ENCODE peak calls at places on chromosomes 16 and 17, in six cellular contexts. B is OCI-LY7; L is transverse colon; D is effector memory CD4-positive, alpha-beta T cell; P is mesendoderm; T is sigmoid colon. K is an unnamed sample.

GRCh38 chr16:47143329-47143676 is 442 bp downstream of the NETO2 start:
- DNase-seq in T (no peak), L (peak; percentile 76), P (peak; percentile 89), D (peak; percentile 41), B (peak; percentile 53), K (peak; percentile 15)

GRCh38 chr16:10827691-10828341 is 9.2 kb upstream of the TVP23A start:
- DNase-seq in P (no peak), D (no peak), T (peak; percentile 91), B (no peak), L (peak; percentile 55), K (peak; percentile 85)

GRCh38 chr16:2964416-2965223 is 545 bp downstream of the KREMEN2 start:
- DNase-seq in T (no peak), P (peak; percentile 96), B (peak; percentile 72), D (peak; percentile 61), L (peak; percentile 58), K (no peak)

GRCh38 chr16:52294660-52295059 is 252.3 kb downstream of the TOX3 start:
- DNase-seq in L (no peak), D (no peak), B (no peak), T (no peak), P (no peak), K (no peak)

GRCh38 chr16:78925071-78925714 is 675.3 kb downstream of the MAF start:
- DNase-seq in L (peak; percentile 41), D (no peak), B (peak; percentile 48), P (peak; percentile 75), T (no peak), K (no peak)

GRCh38 chr17:13931111-13931526 is 138.2 kb upstream of the COX10 start:
- DNase-seq in P (peak; percentile 29), D (no peak), B (no peak), T (peak; percentile 70), L (peak; percentile 12), K (no peak)

GRCh38 chr17:44591223-44591622 is 33.9 kb downstream of the FZD2 start:
- DNase-seq in T (no peak), L (no peak), P (no peak), B (no peak), D (no peak), K (no peak)

GRCh38 chr16:54875443-54875842 is 55.2 kb upstream of the IRX5 start:
- DNase-seq in P (peak; percentile 66), L (no peak), D (no peak), T (no peak), B (no peak), K (no peak)

GRCh38 chr17:69478916-69479315 is 64.4 kb downstream of the MAP2K6 start:
- DNase-seq in L (no peak), D (no peak), P (no peak), T (no peak), B (no peak), K (no peak)

DNA sequence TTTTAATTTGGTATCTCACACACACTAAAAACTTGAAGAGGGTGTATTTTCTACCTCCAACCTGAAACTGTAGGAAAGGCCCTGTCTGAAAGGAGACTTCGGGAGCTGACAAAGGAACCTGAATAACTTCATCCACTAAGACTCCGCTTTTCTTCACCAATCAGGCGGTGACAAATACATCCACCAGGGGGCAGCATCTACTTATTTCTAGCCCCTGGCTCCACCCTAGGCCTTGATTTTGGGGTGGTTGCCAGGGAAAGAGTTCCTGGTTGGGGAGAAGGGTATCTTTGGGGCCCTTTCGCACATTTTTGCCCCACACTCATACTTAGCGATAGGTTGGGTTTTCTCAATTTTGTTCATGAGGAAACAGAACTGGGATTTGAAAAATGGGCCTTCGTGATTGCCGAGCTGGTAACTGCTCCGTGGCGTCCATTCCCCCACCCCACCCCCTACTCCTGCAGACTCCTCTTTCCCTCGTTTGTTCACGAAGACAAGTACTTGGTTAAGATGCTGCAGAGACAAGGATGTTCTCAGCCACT is 4.8 kb upstream of the ARL4D start:
- DNase-seq in L (peak; percentile 94), B (peak; percentile 86), D (peak; percentile 87), T (peak; percentile 97), P (peak; percentile 89), K (peak; percentile 90)
- H3K4me3 ChIP-seq in L (no peak overlapping the region), B (no peak overlapping the region), D (no peak overlapping the region), T (peak overlapping the region; percentile 17), P (no peak overlapping the region), K (no peak overlapping the region)

GRCh38 chr17:77458202-77459017 is 317.6 kb downstream of the SEC14L1 start:
- DNase-seq in T (no peak), P (no peak), D (no peak), B (no peak), L (no peak), K (no peak)
- H3K4me1 ChIP-seq in T (peaks cover 93% of the 10 kb centered on the region), P (peaks cover 5% of the 10 kb centered on the region), D (peaks cover 72% of the 10 kb centered on the region), B (peaks cover 90% of the 10 kb centered on the region), L (peaks cover 52% of the 10 kb centered on the region), K (peaks cover 4% of the 10 kb centered on the region)

GRCh38 chr17:42809250-42809649 is 10.6 kb downstream of the CNTD1 start:
- DNase-seq in B (no peak), P (no peak), L (no peak), D (no peak), T (peak; percentile 87), K (peak; percentile 60)

GRCh38 chr17:42806249-42806648 is 7.6 kb downstream of the CNTD1 start:
- DNase-seq in B (no peak), D (no peak), T (no peak), P (no peak), L (no peak), K (no peak)

GRCh38 chr17:42803074-42803883 is 4.6 kb downstream of the CNTD1 start:
- DNase-seq in D (no peak), T (no peak), P (no peak), L (no peak), B (no peak), K (no peak)

GRCh38 chr17:42804918-42805367 is 6.3 kb downstream of the CNTD1 start:
- DNase-seq in D (no peak), T (no peak), P (no peak), L (peak; percentile 45), B (no peak), K (no peak)
- H3K27ac ChIP-seq in D (no peak overlapping the region), T (no peak overlapping the region), P (no peak overlapping the region), L (peak overlapping the region; percentile 82), B (no peak overlapping the region), K (no peak overlapping the region)

DNA sequence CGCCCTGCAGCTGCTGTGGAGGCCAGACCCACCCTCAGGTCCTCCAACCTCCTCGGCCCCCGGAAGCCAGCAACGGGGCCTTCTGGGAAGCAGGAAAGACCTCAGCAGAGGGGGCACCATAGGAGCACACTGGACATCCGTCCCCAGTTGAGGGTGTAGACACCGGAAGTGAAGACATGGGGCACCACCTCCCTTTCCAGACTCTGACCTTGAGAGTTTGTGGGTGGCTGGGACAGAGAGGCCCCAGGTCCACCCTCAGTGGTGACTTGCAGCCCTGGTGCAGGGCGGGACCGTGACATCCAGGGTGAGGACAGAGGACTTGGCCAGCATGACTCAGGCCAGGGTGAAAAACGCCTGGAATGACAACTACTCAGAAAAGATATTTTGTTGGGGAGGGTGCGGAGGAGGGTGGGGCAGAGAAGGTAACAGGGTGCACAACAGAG is 19.9 kb downstream of the CEP295NL start:
- DNase-seq in D (no peak), B (no peak), L (peak; percentile 63), P (peak; percentile 86), T (peak; percentile 90), K (peak; percentile 65)
- H3K4me3 ChIP-seq in D (no peak overlapping the region), B (no peak overlapping the region), L (no peak overlapping the region), P (no peak overlapping the region), T (peak overlapping the region; percentile 24), K (peak overlapping the region; percentile 27)

GRCh38 chr16:57377080-57377841 is 5.0 kb downstream of the CX3CL1 start:
- DNase-seq in P (peak; percentile 69), L (no peak), T (no peak), B (peak; percentile 8), D (no peak), K (no peak)

GRCh38 chr16:57381791-57382534 is 9.7 kb downstream of the CX3CL1 start:
- DNase-seq in L (no peak), P (no peak), B (no peak), T (no peak), D (no peak), K (no peak)

GRCh38 chr16:57382535-57383275 is 10.4 kb downstream of the CX3CL1 start:
- DNase-seq in P (no peak), D (no peak), L (no peak), B (no peak), T (no peak), K (no peak)

GRCh38 chr16:57380671-57381462 is 8.6 kb downstream of the CX3CL1 start:
- DNase-seq in T (no peak), B (no peak), D (no peak), P (no peak), L (no peak), K (peak; percentile 45)

GRCh38 chr16:57379579-57379978 is 7.3 kb downstream of the CX3CL1 start:
- DNase-seq in P (no peak), B (no peak), L (no peak), D (no peak), T (no peak), K (no peak)
- H3K4me1 ChIP-seq in P (no peaks in the 10 kb centered on the region), B (peaks cover 10% of the 10 kb centered on the region), L (peaks cover 12% of the 10 kb centered on the region), D (no peaks in the 10 kb centered on the region), T (peaks cover 28% of the 10 kb centered on the region), K (no peaks in the 10 kb centered on the region)

GRCh38 chr17:82331345-82331939 is 2.1 kb downstream of the SECTM1 start:
- DNase-seq in D (no peak), L (no peak), T (no peak), P (no peak), B (no peak), K (no peak)

GRCh38 chr17:82334622-82335394 is 1.2 kb upstream of the SECTM1 start:
- DNase-seq in B (peak; percentile 49), L (no peak), T (no peak), P (no peak), D (no peak), K (no peak)

GRCh38 chr17:82333279-82334171 is at the start of gene SECTM1:
- DNase-seq in L (peak; percentile 70), D (no peak), B (no peak), T (peak; percentile 88), P (no peak), K (peak; percentile 65)

GRCh38 chr17:82332669-82333278 is 792 bp downstream of the SECTM1 start:
- DNase-seq in B (no peak), L (peak; percentile 67), P (no peak), T (peak; percentile 85), D (no peak), K (peak; percentile 41)

GRCh38 chr17:82334204-82334621 is 647 bp upstream of the SECTM1 start:
- DNase-seq in D (no peak), B (no peak), L (no peak), T (no peak), P (no peak), K (peak; percentile 56)
- H3K27ac ChIP-seq in D (no peak overlapping the region), B (no peak overlapping the region), L (peak overlapping the region; percentile 72), T (peak overlapping the region; percentile 83), P (no peak overlapping the region), K (peak overlapping the region; percentile 48)

DNA sequence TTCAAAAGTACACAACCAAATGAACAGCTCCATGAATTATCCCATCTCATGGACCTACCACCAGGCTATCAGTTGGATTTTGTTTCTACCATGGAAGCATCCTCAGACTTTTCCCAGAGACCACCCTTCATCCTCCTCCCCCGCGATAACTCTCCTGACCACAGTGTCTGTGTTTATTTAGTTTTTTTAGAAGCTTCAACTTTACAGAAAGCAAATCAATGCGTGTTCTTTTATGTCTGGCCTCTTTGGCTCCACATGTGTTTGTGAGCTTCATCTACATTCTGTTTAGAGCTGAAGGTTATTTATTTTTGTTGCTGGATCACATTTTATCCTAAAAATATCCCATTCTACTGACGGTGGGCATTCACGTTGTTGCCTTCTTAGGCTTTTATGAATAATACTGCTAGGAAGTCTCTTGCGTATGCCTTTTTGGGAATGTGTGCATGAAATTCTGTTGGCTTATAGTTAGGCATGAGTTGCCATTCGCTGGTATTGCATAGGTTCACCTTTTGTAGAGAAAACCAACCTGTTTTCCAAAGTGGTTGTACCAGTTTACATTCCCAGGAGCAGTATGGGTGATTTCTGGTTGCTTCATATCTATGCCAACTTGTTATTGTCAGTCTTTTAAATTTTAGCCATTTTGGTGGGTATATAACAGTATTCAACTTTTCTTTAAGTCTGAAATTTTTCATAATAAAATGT is 83.0 kb downstream of the CMIP start:
- DNase-seq in T (no peak), D (no peak), P (no peak), L (no peak), B (no peak), K (no peak)
- H3K4me3 ChIP-seq in T (no peak overlapping the region), D (no peak overlapping the region), P (no peak overlapping the region), L (no peak overlapping the region), B (no peak overlapping the region), K (no peak overlapping the region)

K was measured in ovary.